ENCODE peak calls at places on chromosome 21, in eight cellular contexts. J, S, N, K, C, T, Y and Z are unnamed samples.

GRCh38 chr21:25441835-25442234 is 165.4 kb downstream of the MRPL39 start:
- DNase-seq in J (no peak), S (no peak), N (no peak), K (no peak), C (no peak), T (no peak), Y (no peak), Z (no peak)

GRCh38 chr21:27213328-27213727 is 246.4 kb upstream of the ADAMTS5 start:
- DNase-seq in J (peak; percentile 48), S (no peak), N (peak; percentile 33), K (no peak), C (no peak), T (no peak), Y (no peak), Z (no peak)

GRCh38 chr21:44330698-44331097 is 8.5 kb downstream of the CFAP410 start:
- DNase-seq in J (no peak), S (no peak), N (no peak), K (no peak), C (no peak), T (no peak), Y (no peak), Z (no peak)

GRCh38 chr21:28773036-28773435 is 219.6 kb downstream of the LTN1 start:
- DNase-seq in J (no peak), S (no peak), N (no peak), K (no peak), C (no peak), T (no peak), Y (no peak), Z (no peak)

GRCh38 chr21:43734830-43735229 is 15.9 kb downstream of the PDXK start:
- DNase-seq in J (no peak), S (peak; percentile 70), N (peak; percentile 94), K (peak; percentile 74), C (no peak), T (no peak), Y (no peak), Z (no peak)

GRCh38 chr21:35231115-35231514 is 182.0 kb upstream of the RUNX1 start:
- DNase-seq in J (no peak), S (no peak), N (no peak), K (no peak), C (no peak), T (no peak), Y (no peak), Z (no peak)

GRCh38 chr21:22892041-22892440 is 1893.8 kb downstream of the NCAM2 start:
- DNase-seq in J (no peak), S (no peak), N (no peak), K (no peak), C (no peak), T (no peak), Y (no peak), Z (no peak)

GRCh38 chr21:39966786-39967185 is 99.5 kb downstream of the PCP4 start:
- DNase-seq in J (no peak), S (no peak), N (no peak), K (no peak), C (no peak), T (no peak), Y (no peak), Z (no peak)

GRCh38 chr21:18832950-18833349 is 429.4 kb upstream of the TMPRSS15 start:
- DNase-seq in J (peak; percentile 64), S (peak; percentile 51), N (peak; percentile 68), K (peak; percentile 80), C (no peak), T (no peak), Y (no peak), Z (no peak)

GRCh38 chr21:45555557-45556301 is 13.5 kb upstream of the SLC19A1 start:
- DNase-seq in J (peak; percentile 68), S (peak; percentile 96), N (peak; percentile 86), K (no peak), C (peak; percentile 39), T (peak; percentile 84), Y (peak; percentile 79), Z (peak; percentile 52)

GRCh38 chr21:37711294-37711844 is 204.9 kb downstream of the KCNJ6 start:
- DNase-seq in J (no peak), S (no peak), N (no peak), K (no peak), C (no peak), T (no peak), Y (no peak), Z (no peak)

GRCh38 chr21:44800971-44801467 is 601 bp downstream of the UBE2G2 start:
- DNase-seq in J (peak; percentile 37), S (no peak), N (peak; percentile 33), K (peak; percentile 32), C (no peak), T (no peak), Y (no peak), Z (no peak)

GRCh38 chr21:17435565-17436543 is 77.0 kb upstream of the CXADR start:
- DNase-seq in J (no peak), S (no peak), N (no peak), K (no peak), C (no peak), T (no peak), Y (no peak), Z (no peak)

GRCh38 chr21:15224346-15225086 is 159.7 kb upstream of the NRIP1 start:
- DNase-seq in J (peak; percentile 26), S (no peak), N (peak; percentile 90), K (peak; percentile 90), C (no peak), T (no peak), Y (no peak), Z (no peak)

GRCh38 chr21:39188521-39189139 is 5.4 kb upstream of the PSMG1 start:
- DNase-seq in J (no peak), S (no peak), N (no peak), K (no peak), C (no peak), T (no peak), Y (no peak), Z (no peak)